ENCODE peak calls at places on chromosomes 16 and 17, in five cellular contexts. N is substantia nigra, U is H9, C is AG04450, L is breast epithelium. K is an unnamed sample.

GRCh38 chr16:86874141-86874540 is 295.8 kb downstream of the FOXL1 start:
- DNase-seq in C (no peak), U (peak), L (no peak), N (no peak), K (no peak)

GRCh38 chr17:31386542-31387075 is 4.9 kb upstream of the RAB11FIP4 start:
- DNase-seq in U (no peak), C (no peak), L (no peak), N (no peak), K (no peak)

GRCh38 chr17:70119961-70120360 is 44.9 kb downstream of the KCNJ16 start:
- DNase-seq in C (no peak), U (no peak), L (no peak), N (no peak), K (no peak)

GRCh38 chr17:40095356-40095943 is 4.9 kb downstream of the NR1D1 start:
- DNase-seq in C (no peak), N (peak), L (no peak), U (no peak), K (no peak)

GRCh38 chr16:23974223-23974622 is 138.4 kb downstream of the PRKCB start:
- DNase-seq in U (peak), L (no peak), C (no peak), N (no peak), K (no peak)

GRCh38 chr17:47239663-47240374 is 13.8 kb upstream of the ITGB3 start:
- DNase-seq in L (peak), U (no peak), N (peak), C (peak), K (no peak)

GRCh38 chr17:13395872-13396271 is 205.9 kb downstream of the HS3ST3A1 start:
- DNase-seq in L (no peak), N (no peak), C (no peak), U (no peak), K (no peak)

GRCh38 chr17:51611585-51611984 is 351.2 kb downstream of the UTP18 start:
- DNase-seq in L (no peak), U (no peak), N (no peak), C (no peak), K (no peak)

GRCh38 chr16:70688266-70688742 is 2.5 kb upstream of the MTSS2 start:
- DNase-seq in L (no peak), C (no peak), U (no peak), N (peak), K (no peak)

GRCh38 chr17:29347831-29348281 is 42.3 kb upstream of the TAOK1 start:
- DNase-seq in U (no peak), L (no peak), N (no peak), C (no peak), K (no peak)

GRCh38 chr16:69496376-69496775 is 69.4 kb upstream of the NFAT5 start:
- DNase-seq in L (no peak), N (no peak), U (no peak), C (no peak), K (no peak)

GRCh38 chr16:10728035-10728462 is 15.6 kb upstream of the NUBP1 start:
- DNase-seq in L (no peak), N (no peak), C (no peak), U (no peak), K (no peak)

GRCh38 chr16:70391881-70392481 is 45.3 kb downstream of the DDX19A start:
- DNase-seq in N (peak), C (no peak), U (no peak), L (no peak), K (no peak)

GRCh38 chr16:83549836-83550569 is 257.8 kb upstream of the HSBP1 start:
- DNase-seq in C (no peak), N (no peak), L (no peak), U (no peak), K (no peak)

GRCh38 chr17:21143695-21144094 is 16.9 kb downstream of the DHRS7B start:
- DNase-seq in U (no peak), C (no peak), L (no peak), N (no peak), K (no peak)

GRCh38 chr16:27463741-27464662 is 62.0 kb downstream of the IL21R start:
- DNase-seq in L (no peak), N (no peak), U (no peak), C (no peak), K (no peak)

GRCh38 chr17:40490289-40490853 is 11.1 kb downstream of the TNS4 start:
- DNase-seq in U (peak), N (peak), L (no peak), C (peak), K (no peak)

GRCh38 chr16:49621240-49622083 is 234.4 kb downstream of the ZNF423 start:
- DNase-seq in U (peak), C (no peak), L (no peak), N (no peak), K (no peak)

GRCh38 chr17:43949777-43950176 is 4.0 kb downstream of the PYY start:
- DNase-seq in C (no peak), N (no peak), U (no peak), L (no peak), K (no peak)

GRCh38 chr17:61583242-61583641 is 7.8 kb downstream of the NACA2 start:
- DNase-seq in N (no peak), U (no peak), C (peak), L (no peak), K (no peak)

GRCh38 chr16:28984619-28985135 is at the start of gene LAT:
- DNase-seq in C (no peak), U (no peak), N (no peak), L (no peak), K (peak)

GRCh38 chr17:33686171-33686570 is 393.1 kb upstream of the ASIC2 start:
- DNase-seq in N (no peak), C (no peak), L (no peak), U (peak), K (no peak)

GRCh38 chr17:64442550-64442971 is 6.4 kb upstream of the MILR1 start:
- DNase-seq in L (no peak), U (no peak), N (no peak), C (no peak), K (no peak)

GRCh38 chr17:1294157-1294717 is 14.8 kb downstream of the TRARG1 start:
- DNase-seq in C (no peak), U (no peak), N (no peak), L (no peak), K (peak)

GRCh38 chr17:79917902-79918484 is 78.8 kb upstream of the CBX4 start:
- DNase-seq in U (no peak), C (no peak), N (no peak), L (no peak), K (no peak)

GRCh38 chr17:79919862-79920720 is 80.9 kb upstream of the CBX4 start:
- DNase-seq in U (no peak), L (no peak), N (no peak), C (no peak), K (no peak)

GRCh38 chr17:79916991-79917901 is 78.0 kb upstream of the CBX4 start:
- DNase-seq in C (no peak), U (no peak), N (no peak), L (no peak), K (no peak)

GRCh38 chr17:79919164-79919585 is 79.9 kb upstream of the CBX4 start:
- DNase-seq in N (peak), U (no peak), L (peak), C (no peak), K (no peak)

GRCh38 chr17:79918581-79919163 is 79.4 kb upstream of the CBX4 start:
- DNase-seq in L (no peak), N (no peak), C (no peak), U (no peak), K (no peak)
- H3K27ac ChIP-seq in L (no peak), N (peak), C (no peak), U (no peak), K (no peak)

DNA sequence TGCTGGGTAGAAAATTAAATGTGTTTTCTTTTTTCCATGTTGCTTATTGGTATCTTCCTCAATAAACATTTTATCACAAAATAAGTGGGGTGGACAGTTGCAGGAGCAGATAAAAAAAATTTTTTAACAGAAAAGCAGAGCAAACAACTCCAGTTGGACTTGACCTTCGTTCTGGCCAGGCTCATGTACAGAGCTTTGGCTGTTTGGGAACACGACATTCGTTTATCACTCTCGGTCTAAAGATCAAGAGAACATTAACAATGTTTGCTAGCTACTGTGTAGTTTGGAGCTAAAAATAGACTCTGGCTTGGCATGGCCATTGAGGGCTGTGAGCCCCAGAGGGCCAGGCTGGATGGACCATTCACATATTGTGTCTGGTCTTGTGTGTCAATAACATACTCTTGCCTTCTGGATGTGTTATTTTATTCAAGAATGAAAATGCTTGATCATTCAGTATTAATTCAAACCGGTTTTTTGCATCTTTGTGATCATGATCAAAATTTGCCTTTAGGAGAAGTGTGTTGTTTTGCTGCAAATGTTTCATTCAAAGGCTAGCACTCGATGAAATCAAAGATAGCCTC is 56.6 kb downstream of the TMEM186 start:
- DNase-seq in C (no peak), N (no peak), U (no peak), L (no peak), K (no peak)
- H3K27ac ChIP-seq in C (no peak), N (no peak), U (no peak), L (no peak), K (no peak)

DNA sequence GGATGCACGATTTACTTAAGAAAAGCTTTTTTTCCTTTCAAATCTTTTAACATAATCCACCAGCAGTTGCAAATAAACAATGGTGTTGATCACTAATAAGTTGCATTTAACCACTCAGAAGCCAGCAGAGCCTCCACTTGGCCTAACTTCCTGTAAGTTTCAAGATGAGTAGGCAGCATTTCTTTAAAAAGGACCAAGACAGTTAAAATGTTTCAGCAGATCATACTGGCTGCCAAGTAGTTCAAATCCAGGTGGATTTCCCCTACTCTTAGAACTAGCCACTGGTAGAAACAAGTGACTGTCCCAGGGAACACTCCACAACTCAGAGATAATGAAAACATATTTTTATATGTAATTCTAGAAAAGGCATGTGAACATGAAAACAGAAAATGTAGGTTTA is 17.0 kb upstream of the RFFL start:
- DNase-seq in L (no peak), U (no peak), N (no peak), C (no peak), K (no peak)
- H3K27ac ChIP-seq in L (no peak), U (no peak), N (peak), C (no peak), K (no peak)

DNA sequence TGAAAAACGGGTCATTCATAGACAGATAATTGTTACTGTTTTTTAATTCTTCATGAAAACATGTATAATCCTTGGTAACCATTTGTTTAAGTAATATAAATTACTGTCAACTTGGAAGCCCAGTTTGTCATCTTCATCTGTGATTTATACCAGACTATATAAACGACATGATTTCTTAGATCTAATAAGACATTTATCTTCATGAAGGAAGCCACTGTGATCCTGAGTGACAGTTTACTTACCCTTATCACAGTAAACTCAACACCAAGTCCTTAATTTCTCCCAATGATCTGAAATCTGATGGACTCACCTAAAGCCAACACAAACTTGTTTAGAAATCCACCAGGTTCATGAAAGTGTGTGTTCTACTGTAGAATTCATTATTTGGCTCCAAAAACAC is 91.3 kb downstream of the SKAP1 start:
- DNase-seq in N (no peak), L (no peak), U (no peak), C (no peak), K (no peak)
- H3K27ac ChIP-seq in N (no peak), L (no peak), U (no peak), C (no peak), K (no peak)

GRCh38 chr17:75698659-75699058 is 22.6 kb upstream of the ITGB4 start:
- DNase-seq in N (no peak), C (no peak), U (no peak), L (no peak), K (no peak)
- H3K27ac ChIP-seq in N (peak), C (no peak), U (no peak), L (peak), K (no peak)

DNA sequence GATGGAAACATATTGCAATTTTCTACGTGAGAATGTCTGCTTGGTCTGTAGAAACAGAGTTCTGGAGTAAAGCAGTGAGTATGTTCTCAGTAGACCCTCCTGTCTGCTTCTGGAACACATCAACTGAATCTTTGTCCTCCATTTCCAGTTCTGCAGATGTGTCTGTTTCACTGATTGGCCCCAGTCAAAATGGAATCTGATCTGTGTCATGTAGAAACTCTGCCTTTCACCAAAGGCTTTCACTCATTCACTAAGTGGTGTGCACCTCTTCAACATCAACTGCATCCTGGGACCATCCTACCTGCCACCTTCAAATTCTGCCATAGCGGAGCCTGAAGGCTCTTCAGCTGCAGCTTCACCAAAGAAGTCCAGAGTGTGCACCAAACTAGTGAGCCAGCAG is 2.8 kb upstream of the ZNF267 start:
- DNase-seq in N (no peak), L (no peak), U (no peak), C (no peak), K (no peak)
- H3K27ac ChIP-seq in N (no peak), L (no peak), U (no peak), C (no peak), K (no peak)

DNA sequence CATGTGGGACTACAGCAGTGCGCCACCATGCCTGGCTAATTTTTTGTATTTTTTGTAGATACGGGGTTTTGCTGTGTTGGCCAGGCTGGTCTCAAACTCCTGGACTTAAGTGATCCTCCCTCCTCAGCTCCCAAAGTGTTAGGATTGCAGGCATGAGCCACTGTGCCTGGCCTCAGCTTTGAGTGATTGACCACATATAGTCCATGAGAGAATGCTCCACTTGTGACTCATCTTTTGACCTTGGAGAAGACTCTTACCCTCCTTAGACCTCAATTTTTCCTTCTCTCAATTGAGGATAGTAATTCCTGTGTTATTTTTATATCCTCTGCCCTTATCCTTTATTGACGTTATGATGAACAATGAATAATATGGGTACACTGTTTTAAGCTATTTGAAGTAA is 30.9 kb upstream of the DUSP14 start:
- DNase-seq in C (peak), U (no peak), N (no peak), L (no peak), K (no peak)
- H3K27ac ChIP-seq in C (no peak), U (no peak), N (no peak), L (no peak), K (no peak)

DNA sequence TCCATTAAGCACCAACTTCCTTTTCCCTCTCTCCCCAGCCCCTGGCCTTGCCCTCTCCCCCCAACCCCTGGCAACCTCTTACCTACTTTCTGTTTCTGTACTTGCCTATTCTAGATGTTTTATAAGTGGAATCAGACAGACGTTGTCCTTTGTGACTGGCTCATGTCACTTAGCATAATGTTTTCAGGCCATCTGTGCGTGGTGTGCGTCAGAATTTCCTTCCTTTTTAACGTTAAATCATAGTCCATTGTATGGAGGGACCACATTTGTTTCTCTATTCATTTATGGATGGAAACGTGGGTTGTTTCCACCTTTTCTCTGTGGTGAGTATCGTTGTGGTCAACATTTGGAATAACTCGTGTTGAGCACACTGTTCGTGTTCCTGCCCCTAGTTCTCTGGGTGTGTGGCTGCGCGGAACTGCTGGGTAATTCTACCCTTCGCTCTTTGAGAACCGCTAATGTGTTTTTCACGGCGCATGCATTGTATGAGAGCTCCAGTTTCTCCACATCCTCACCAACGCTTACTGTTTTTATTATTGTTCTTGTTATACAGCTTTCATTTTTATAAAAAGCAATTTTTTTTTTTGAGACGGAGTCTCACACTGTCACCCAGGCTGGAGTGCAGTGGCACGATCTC is 26.3 kb downstream of the ACTG1 start:
- DNase-seq in N (no peak), L (no peak), C (no peak), U (no peak), K (no peak)
- H3K27ac ChIP-seq in N (no peak), L (no peak), C (no peak), U (no peak), K (no peak)

GRCh38 chr17:46020023-46020735 is 21.1 kb downstream of the STH start:
- DNase-seq in U (no peak), N (no peak), L (peak), C (no peak), K (peak)
- H3K27ac ChIP-seq in U (no peak), N (no peak), L (no peak), C (no peak), K (peak)

DNA sequence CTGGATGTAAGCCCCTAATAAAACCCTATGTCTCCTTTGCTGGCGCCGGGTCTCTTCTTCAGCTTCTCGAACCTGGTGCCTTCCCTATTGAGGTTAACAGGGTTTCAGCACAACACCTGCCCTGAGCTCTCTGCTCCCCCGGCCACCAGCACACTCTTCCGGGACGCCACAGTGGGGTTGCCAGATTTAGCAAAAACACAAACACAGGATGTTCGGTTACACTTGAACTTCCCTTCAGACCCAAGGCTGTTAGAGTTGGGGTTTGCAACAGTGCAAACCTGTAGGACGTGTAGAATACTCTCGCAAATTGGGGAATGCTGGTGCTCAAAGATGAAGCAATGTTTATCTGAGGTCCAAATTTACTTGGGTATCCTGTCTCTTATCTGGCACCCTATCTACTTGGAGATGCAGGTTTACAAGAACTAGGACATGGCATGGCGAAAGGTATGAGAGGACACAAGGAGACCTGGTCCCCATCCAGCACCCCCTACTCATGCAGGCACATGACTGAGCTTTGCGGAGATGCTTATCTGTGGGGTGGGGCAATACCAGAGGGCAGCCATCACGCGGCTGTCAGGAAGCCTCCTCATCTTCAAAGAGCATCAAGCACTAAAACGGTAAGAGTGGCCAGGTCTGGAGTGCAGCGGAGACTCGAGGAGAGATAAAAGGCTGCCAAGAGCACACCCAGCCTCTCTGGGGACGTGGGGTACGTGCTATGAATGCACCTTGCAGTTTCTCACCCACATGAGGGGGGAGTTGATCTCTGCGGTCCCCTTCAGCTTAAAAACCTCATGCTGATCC is 52.8 kb downstream of the SDK2 start:
- DNase-seq in C (no peak), L (no peak), U (no peak), N (no peak), K (peak)
- H3K27ac ChIP-seq in C (no peak), L (no peak), U (no peak), N (no peak), K (peak)

K was measured in CD4-positive, alpha-beta T cell.